ENCODE peak calls at places on chromosomes 2 and 18, in five cellular contexts. P is upper lobe of left lung, A is transverse colon, S is HCT116, V is K562. H is an unnamed sample.

GRCh38 chr2:215918901-215919585 is 94.3 kb downstream of the MREG start:
- DNase-seq in P (no peak), A (no peak), S (no peak), V (no peak), H (no peak)

GRCh38 chr18:60966876-60967275 is 366.4 kb upstream of the CDH20 start:
- DNase-seq in P (no peak), A (no peak), S (no peak), V (no peak), H (no peak)

GRCh38 chr2:33425660-33426059 is 50.8 kb upstream of the RASGRP3 start:
- DNase-seq in P (no peak), A (no peak), S (no peak), V (no peak), H (no peak)

GRCh38 chr2:207066166-207066565 is 99.6 kb downstream of the KLF7 start:
- DNase-seq in P (no peak), A (no peak), S (no peak), V (no peak), H (no peak)

GRCh38 chr18:72868666-72869661 is 1.2 kb upstream of the NETO1 start:
- DNase-seq in P (no peak), A (no peak), S (no peak), V (no peak), H (no peak)

GRCh38 chr18:31592520-31593157 is 962 bp downstream of the TTR start:
- DNase-seq in P (no peak), A (no peak), S (no peak), V (no peak), H (no peak)

GRCh38 chr2:61967262-61967661 is 61.8 kb downstream of the COMMD1 start:
- DNase-seq in P (no peak), A (no peak), S (no peak), V (no peak), H (no peak)

GRCh38 chr18:48922801-48923730 is 27.7 kb downstream of the SMAD7 start:
- DNase-seq in P (peak), A (peak), S (no peak), V (peak), H (peak)

GRCh38 chr2:112831956-112832567 is 4.5 kb downstream of the IL1B start:
- DNase-seq in P (no peak), A (no peak), S (no peak), V (no peak), H (no peak)

GRCh38 chr18:48850891-48851302 is 99.9 kb downstream of the SMAD7 start:
- DNase-seq in P (no peak), A (no peak), S (no peak), V (no peak), H (no peak)

GRCh38 chr18:3148930-3149535 is 70.7 kb downstream of the MYOM1 start:
- DNase-seq in P (no peak), A (no peak), S (no peak), V (no peak), H (no peak)

GRCh38 chr2:110741491-110741980 is 9.2 kb downstream of the ACOXL start:
- DNase-seq in P (peak), A (no peak), S (no peak), V (peak), H (no peak)

GRCh38 chr2:151952691-151953456 is 124.7 kb upstream of the ARL5A start:
- DNase-seq in P (no peak), A (no peak), S (no peak), V (no peak), H (no peak)

GRCh38 chr18:31508781-31509180 is 10.8 kb downstream of the DSG2 start:
- DNase-seq in P (no peak), A (no peak), S (no peak), V (no peak), H (no peak)

DNA sequence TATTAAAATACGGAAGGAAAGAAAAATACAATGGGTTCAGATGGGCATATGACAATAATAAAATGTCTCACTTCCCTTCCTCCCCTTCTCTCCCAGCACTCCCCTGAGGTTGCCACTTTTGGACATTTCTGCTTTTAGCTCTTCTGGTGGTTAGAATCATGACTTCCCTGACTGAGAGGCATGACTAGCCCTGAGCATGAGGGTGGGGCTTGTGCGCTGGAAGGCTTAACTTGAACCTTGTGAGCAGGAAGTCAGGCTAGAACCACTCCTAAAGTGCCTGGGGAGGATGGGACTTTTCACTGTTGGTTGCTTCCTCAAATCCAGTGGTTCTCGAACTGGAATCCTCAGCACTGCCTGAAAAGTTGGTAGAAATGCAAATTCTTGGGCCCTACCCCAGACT is 19.7 kb upstream of the ARHGAP25 start:
- DNase-seq in P (peak), A (peak), S (no peak), V (no peak), H (no peak)
- TF ChIP-seq POLR2AphosphoS5 in P (no peak), A (no peak), S (no peak), V (no peak), H (no peak)

GRCh38 chr2:11743846-11744553 is 2.4 kb upstream of the LPIN1 start:
- DNase-seq in P (peak), A (peak), S (peak), V (peak), H (peak)
- TF ChIP-seq POLR2AphosphoS5 in P (peak), A (peak), S (peak), V (peak), H (peak)

GRCh38 chr18:70662588-70662987 is 373.7 kb downstream of the SOCS6 start:
- DNase-seq in P (no peak), A (no peak), S (no peak), V (no peak), H (no peak)

GRCh38 chr18:70663141-70663540 is 374.3 kb downstream of the SOCS6 start:
- DNase-seq in P (no peak), A (no peak), S (no peak), V (no peak), H (no peak)

DNA sequence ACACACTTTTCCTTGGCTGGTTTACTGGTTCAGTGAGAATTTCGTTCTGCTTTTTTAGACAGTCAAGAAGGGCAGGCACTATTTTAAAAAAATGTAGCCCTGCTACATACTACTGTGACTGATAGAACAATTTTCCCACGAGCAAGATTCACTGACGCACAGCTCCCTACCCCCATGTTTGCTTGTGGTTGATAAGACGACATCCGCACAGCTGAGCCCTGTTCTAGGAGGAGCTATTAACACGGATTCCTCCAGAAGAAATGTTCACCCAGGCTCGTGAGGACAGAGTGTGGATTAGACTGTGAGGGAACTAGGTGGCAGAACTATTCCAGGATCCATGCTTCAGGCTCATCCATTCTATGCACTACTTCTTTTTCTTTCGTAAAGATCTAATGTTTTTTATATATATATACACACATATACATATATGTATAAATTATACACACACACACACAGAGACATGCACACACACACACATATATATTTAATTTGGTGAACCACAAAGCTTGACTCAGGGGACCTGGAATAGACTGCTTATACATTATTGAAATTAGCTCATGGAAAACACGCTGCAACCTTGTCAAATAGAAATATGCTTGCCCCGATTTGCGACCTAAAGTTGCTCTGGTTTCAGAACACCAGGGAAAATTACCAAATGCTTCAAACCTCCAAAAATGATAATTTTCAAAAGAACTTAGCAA is 370.3 kb downstream of the SOCS6 start:
- DNase-seq in P (no peak), A (no peak), S (no peak), V (no peak), H (no peak)
- TF ChIP-seq POLR2AphosphoS5 in P (no peak), A (no peak), S (no peak), V (no peak), H (no peak)

DNA sequence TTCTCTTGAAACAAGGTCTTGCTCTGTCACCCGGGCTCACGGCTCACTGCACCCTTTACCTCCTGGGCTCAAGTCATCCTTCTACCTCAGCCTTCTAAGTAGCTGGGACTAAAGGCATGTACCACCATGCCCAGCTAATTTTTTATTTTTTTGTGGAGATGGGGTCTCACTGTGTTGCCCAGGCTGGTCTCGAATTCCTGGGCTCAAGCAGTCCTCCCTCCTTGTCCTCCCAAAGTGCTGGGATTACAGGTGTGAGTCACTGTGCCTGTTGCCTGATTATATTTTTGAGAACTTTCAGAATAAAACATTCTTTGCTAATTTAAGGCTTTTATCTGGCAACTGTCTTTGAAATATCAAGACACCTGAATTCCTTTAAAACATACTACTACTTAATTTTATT is 47.9 kb downstream of the BIRC6 start:
- DNase-seq in P (no peak), A (no peak), S (no peak), V (no peak), H (no peak)
- TF ChIP-seq POLR2AphosphoS5 in P (no peak), A (no peak), S (no peak), V (no peak), H (no peak)

GRCh38 chr18:74849316-74849715 is 251.6 kb downstream of the ZNF407 start:
- DNase-seq in P (no peak), A (no peak), S (no peak), V (no peak), H (no peak)
- TF ChIP-seq POLR2AphosphoS5 in P (no peak), A (no peak), S (no peak), V (no peak), H (no peak)

GRCh38 chr2:75142081-75142480 is 57.2 kb downstream of the TACR1 start:
- DNase-seq in P (peak), A (no peak), S (no peak), V (no peak), H (no peak)

GRCh38 chr2:75146221-75146902 is 53.0 kb downstream of the TACR1 start:
- DNase-seq in P (no peak), A (no peak), S (no peak), V (no peak), H (no peak)

DNA sequence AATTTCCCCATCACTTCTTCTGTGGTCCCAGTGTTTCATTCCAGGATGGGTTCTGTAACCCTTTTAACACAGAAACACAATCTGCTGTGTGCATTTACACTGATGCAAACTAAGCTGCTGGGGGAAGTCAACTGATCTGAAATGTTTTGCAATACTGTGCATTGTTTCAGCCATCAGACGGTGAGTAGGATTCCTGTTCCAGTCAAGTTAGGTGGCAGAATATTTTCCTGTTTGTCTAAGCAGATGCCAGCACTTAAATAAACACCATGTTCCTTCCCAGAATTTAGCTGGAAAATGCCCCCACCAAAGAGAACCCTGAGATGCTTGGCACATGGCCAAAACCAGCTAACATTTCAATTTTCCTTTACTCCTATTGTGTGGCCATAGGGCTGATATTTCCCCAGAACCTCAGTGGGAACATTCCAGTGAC is 52.4 kb downstream of the TACR1 start:
- DNase-seq in P (no peak), A (no peak), S (no peak), V (no peak), H (peak)
- TF ChIP-seq POLR2AphosphoS5 in P (peak), A (no peak), S (no peak), V (no peak), H (peak)